ENCODE peak calls at places on chromosome 3, in four cellular contexts. B, I, Q and H are unnamed samples.

GRCh38 chr3:19432679-19433078 is 284.4 kb downstream of the KCNH8 start:
- DNase-seq in B (no peak), I (peak; percentile 20), Q (no peak), H (no peak)

GRCh38 chr3:54968546-54969172 is 40.8 kb upstream of the LRTM1 start:
- DNase-seq in B (no peak), I (no peak), Q (no peak), H (no peak)

GRCh38 chr3:17412950-17413530 is 329.4 kb downstream of the TBC1D5 start:
- DNase-seq in B (no peak), I (no peak), Q (no peak), H (no peak)

GRCh38 chr3:27641888-27642601 is 80.1 kb downstream of the EOMES start:
- DNase-seq in B (no peak), I (no peak), Q (no peak), H (no peak)

GRCh38 chr3:142436936-142437585 is 10.8 kb downstream of the XRN1 start:
- DNase-seq in B (no peak), I (no peak), Q (no peak), H (no peak)

GRCh38 chr3:195209083-195209835 is 61.7 kb downstream of the XXYLT1 start:
- DNase-seq in B (no peak), I (no peak), Q (no peak), H (no peak)

GRCh38 chr3:55458398-55458797 is 28.7 kb downstream of the WNT5A start:
- DNase-seq in B (no peak), I (no peak), Q (no peak), H (no peak)

GRCh38 chr3:105829879-105830622 is 38.8 kb downstream of the CBLB start:
- DNase-seq in B (no peak), I (no peak), Q (no peak), H (no peak)

GRCh38 chr3:184583345-184584000 is 21.9 kb downstream of the EPHB3 start:
- DNase-seq in B (peak; percentile 63), I (peak; percentile 29), Q (no peak), H (no peak)

GRCh38 chr3:143302638-143303171 is 183.1 kb downstream of the CHST2 start:
- DNase-seq in B (no peak), I (peak; percentile 53), Q (no peak), H (peak; percentile 88)

GRCh38 chr3:171828852-171829770 is 14.0 kb upstream of the TMEM212 start:
- DNase-seq in B (no peak), I (no peak), Q (no peak), H (no peak)

GRCh38 chr3:57556459-57557087 is 499 bp downstream of the PDE12 start:
- DNase-seq in B (peak; percentile 67), I (no peak), Q (peak; percentile 33), H (peak; percentile 76)

GRCh38 chr3:159724627-159725026 is 264.0 kb upstream of the IL12A start:
- DNase-seq in B (no peak), I (no peak), Q (no peak), H (no peak)

GRCh38 chr3:186099178-186099577 is 9.7 kb downstream of the ETV5 start:
- DNase-seq in B (no peak), I (peak; percentile 89), Q (peak; percentile 12), H (peak; percentile 84)

GRCh38 chr3:123521179-123521969 is 63.5 kb downstream of the HACD2 start:
- DNase-seq in B (no peak), I (no peak), Q (no peak), H (no peak)

GRCh38 chr3:188680189-188680588 is 491.6 kb upstream of the TPRG1 start:
- DNase-seq in B (no peak), I (no peak), Q (no peak), H (no peak)

GRCh38 chr3:17057316-17057715 is 172.6 kb downstream of the PLCL2 start:
- DNase-seq in B (no peak), I (no peak), Q (no peak), H (no peak)

GRCh38 chr3:149494759-149495580 is 20.5 kb downstream of the TM4SF4 start:
- DNase-seq in B (no peak), I (no peak), Q (no peak), H (no peak)

GRCh38 chr3:67296039-67296892 is 298.2 kb downstream of the KBTBD8 start:
- DNase-seq in B (no peak), I (no peak), Q (no peak), H (no peak)

GRCh38 chr3:9168230-9168629 is 81.2 kb downstream of the SRGAP3 start:
- DNase-seq in B (peak; percentile 58), I (no peak), Q (peak; percentile 36), H (no peak)

GRCh38 chr3:71304684-71305083 is 278.8 kb downstream of the FOXP1 start:
- DNase-seq in B (no peak), I (peak; percentile 17), Q (peak; percentile 22), H (no peak)

GRCh38 chr3:63349583-63350177 is 71.6 kb downstream of the SYNPR start:
- DNase-seq in B (no peak), I (peak; percentile 71), Q (peak; percentile 56), H (no peak)

GRCh38 chr3:101038880-101039279 is 45.7 kb upstream of the ABI3BP start:
- DNase-seq in B (no peak), I (no peak), Q (no peak), H (no peak)

GRCh38 chr3:18440053-18440768 is 15.1 kb upstream of the SATB1 start:
- DNase-seq in B (no peak), I (no peak), Q (no peak), H (no peak)

GRCh38 chr3:132404276-132404675 is 13.0 kb upstream of the DNAJC13 start:
- DNase-seq in B (no peak), I (no peak), Q (no peak), H (no peak)

GRCh38 chr3:152199069-152199838 is 69.5 kb upstream of the MBNL1 start:
- DNase-seq in B (no peak), I (no peak), Q (no peak), H (no peak)

GRCh38 chr3:152196782-152197181 is 71.9 kb upstream of the MBNL1 start:
- DNase-seq in B (no peak), I (no peak), Q (no peak), H (no peak)

GRCh38 chr3:152197451-152197850 is 71.3 kb upstream of the MBNL1 start:
- DNase-seq in B (no peak), I (no peak), Q (no peak), H (no peak)

GRCh38 chr3:152198655-152199054 is 70.1 kb upstream of the MBNL1 start:
- DNase-seq in B (no peak), I (no peak), Q (no peak), H (no peak)

GRCh38 chr3:152197937-152198336 is 70.8 kb upstream of the MBNL1 start:
- DNase-seq in B (no peak), I (no peak), Q (no peak), H (no peak)
- H3K4me1 ChIP-seq in B (no peaks in the 10 kb centered on the region), I (no peaks in the 10 kb centered on the region), Q (peaks cover 5% of the 10 kb centered on the region), H (no peaks in the 10 kb centered on the region)

GRCh38 chr3:152313914-152314313 is 45.2 kb downstream of the MBNL1 start:
- DNase-seq in B (no peak), I (no peak), Q (no peak), H (no peak)
- H3K4me3 ChIP-seq in B (no peak overlapping the region), I (no peak overlapping the region), Q (no peak overlapping the region), H (no peak overlapping the region)

GRCh38 chr3:179655236-179655635 is 2.4 kb downstream of the USP13 start:
- DNase-seq in B (no peak), I (no peak), Q (no peak), H (no peak)
- H3K4me1 ChIP-seq in B (peaks cover 3% of the 10 kb centered on the region), I (peaks cover 12% of the 10 kb centered on the region), Q (peaks cover 6% of the 10 kb centered on the region), H (no peaks in the 10 kb centered on the region)

GRCh38 chr3:154224366-154224765 is 99.9 kb downstream of the DHX36 start:
- DNase-seq in B (no peak), I (no peak), Q (no peak), H (no peak)

GRCh38 chr3:154218728-154219127 is 97.5 kb downstream of the ARHGEF26 start:
- DNase-seq in B (no peak), I (no peak), Q (no peak), H (no peak)

GRCh38 chr3:154217663-154218062 is 96.5 kb downstream of the ARHGEF26 start:
- DNase-seq in B (no peak), I (no peak), Q (no peak), H (no peak)

GRCh38 chr3:154225536-154225935 is 98.8 kb downstream of the DHX36 start:
- DNase-seq in B (no peak), I (no peak), Q (no peak), H (no peak)

GRCh38 chr3:154220462-154220861 is 99.3 kb downstream of the ARHGEF26 start:
- DNase-seq in B (no peak), I (no peak), Q (no peak), H (no peak)
- H3K4me3 ChIP-seq in B (no peak overlapping the region), I (no peak overlapping the region), Q (no peak overlapping the region), H (no peak overlapping the region)